ENCODE peak calls at places on chromosomes 4 and X, in six cellular contexts. L is progenitor cell of endocrine pancreas, B is AG10803, Z is brain microvascular endothelial cell, C is HFF-Myc, J is upper lobe of right lung. F is an unnamed sample.

GRCh38 chr4:8920289-8920965 is 48.8 kb upstream of the HMX1 start:
- DNase-seq in B (no peak), C (no peak), J (peak), Z (no peak), L (peak), F (no peak)

GRCh38 chr4:124111922-124112321 is 600.6 kb downstream of the ANKRD50 start:
- DNase-seq in B (peak), L (peak), C (peak), J (no peak), Z (peak), F (no peak)

GRCh38 chrX:70166601-70167590 is 10.4 kb upstream of the DGAT2L6 start:
- DNase-seq in Z (peak), C (peak), J (no peak), L (no peak), B (peak), F (no peak)

GRCh38 chrX:152428089-152428488 is 23.0 kb downstream of the GABRA3 start:
- DNase-seq in C (no peak), B (no peak), L (no peak), Z (peak), J (no peak), F (no peak)

GRCh38 chrX:66200050-66200664 is 36.1 kb downstream of the HEPH start:
- DNase-seq in J (no peak), B (no peak), L (no peak), C (no peak), Z (no peak), F (no peak)

GRCh38 chrX:11423362-11423818 is 130.2 kb downstream of the AMELX start:
- DNase-seq in Z (peak), J (no peak), C (peak), L (no peak), B (peak), F (no peak)

GRCh38 chr4:24857996-24858395 is 54.8 kb downstream of the CCDC149 start:
- DNase-seq in J (no peak), B (peak), Z (peak), L (no peak), C (peak), F (no peak)

GRCh38 chrX:149711545-149712236 is at the start of gene MAGEA11:
- DNase-seq in L (no peak), Z (no peak), C (no peak), B (no peak), J (no peak), F (no peak)

GRCh38 chrX:1388651-1389050 is 3.3 kb downstream of the SLC25A6 start:
- DNase-seq in C (no peak), J (peak), L (no peak), Z (no peak), B (no peak), F (no peak)

GRCh38 chrX:68939868-68940267 is 111.0 kb downstream of the EFNB1 start:
- DNase-seq in B (no peak), J (no peak), Z (no peak), C (no peak), L (no peak), F (no peak)

GRCh38 chr4:158530391-158530790 is 8.7 kb downstream of the RXFP1 start:
- DNase-seq in J (no peak), B (no peak), C (no peak), L (no peak), Z (no peak), F (no peak)

GRCh38 chr4:147590249-147590920 is 26.8 kb upstream of the TMEM184C start:
- DNase-seq in Z (peak), C (peak), B (peak), J (no peak), L (peak), F (no peak)

GRCh38 chr4:41661447-41662076 is 87.0 kb downstream of the PHOX2B start:
- DNase-seq in L (peak), Z (peak), B (peak), J (peak), C (peak), F (no peak)

GRCh38 chr4:183797041-183797444 is 108.1 kb upstream of the STOX2 start:
- DNase-seq in L (peak), J (peak), Z (no peak), B (no peak), C (no peak), F (no peak)

GRCh38 chrX:2707334-2707760 is 16.3 kb downstream of the CD99 start:
- DNase-seq in L (no peak), J (no peak), Z (peak), C (peak), B (peak), F (peak)

GRCh38 chr4:26885912-26886274 is 25.3 kb downstream of the STIM2 start:
- DNase-seq in L (no peak), J (no peak), B (no peak), C (no peak), Z (no peak), F (peak)

GRCh38 chr4:1192091-1192492 is 19.7 kb upstream of the SPON2 start:
- DNase-seq in B (peak), J (peak), Z (peak), C (peak), L (no peak), F (no peak)

GRCh38 chrX:72272868-72273267 is 4.2 kb downstream of the RPS4X start:
- DNase-seq in L (no peak), B (no peak), C (no peak), Z (peak), J (no peak), F (no peak)

GRCh38 chrX:9912341-9912740 is 54.8 kb upstream of the CLDN34 start:
- DNase-seq in C (no peak), Z (no peak), L (no peak), B (no peak), J (no peak), F (no peak)

GRCh38 chrX:28752330-28752729 is 165.1 kb downstream of the IL1RAPL1 start:
- DNase-seq in Z (no peak), L (no peak), C (no peak), B (no peak), J (no peak), F (no peak)

GRCh38 chr4:107519057-107519456 is 201.0 kb downstream of the PAPSS1 start:
- DNase-seq in C (peak), Z (peak), L (peak), B (peak), J (no peak), F (no peak)

GRCh38 chr4:169810325-169811323 is 52.9 kb upstream of the HPF1 start:
- DNase-seq in Z (peak), B (peak), L (peak), J (no peak), C (peak), F (no peak)

GRCh38 chr4:60133414-60133813 is 1066.7 kb upstream of the ADGRL3 start:
- DNase-seq in B (no peak), L (no peak), J (no peak), C (no peak), Z (peak), F (no peak)

GRCh38 chr4:99054428-99054994 is 34.1 kb downstream of the ADH5 start:
- DNase-seq in L (no peak), B (no peak), Z (no peak), C (no peak), J (no peak), F (no peak)

GRCh38 chr4:72312032-72312650 is 256.9 kb downstream of the ADAMTS3 start:
- DNase-seq in C (peak), B (peak), Z (peak), J (no peak), L (no peak), F (no peak)

GRCh38 chrX:4735299-4735698 is 1021.9 kb upstream of the PRKX start:
- DNase-seq in C (no peak), L (no peak), Z (no peak), B (no peak), J (no peak), F (no peak)

GRCh38 chr4:7646384-7647061 is 211.8 kb upstream of the PSAPL1 start:
- DNase-seq in L (no peak), C (no peak), B (peak), J (no peak), Z (no peak), F (no peak)

GRCh38 chr4:1948232-1948631 is 60.5 kb downstream of the NELFA start:
- DNase-seq in L (no peak), Z (no peak), C (no peak), J (no peak), B (no peak), F (no peak)

GRCh38 chr4:7422098-7422897 is 12.4 kb downstream of the PSAPL1 start:
- DNase-seq in L (no peak), B (no peak), J (peak), Z (no peak), C (no peak), F (no peak)

GRCh38 chrX:127596882-127597281 is 455.3 kb downstream of the ACTRT1 start:
- DNase-seq in J (no peak), B (no peak), C (no peak), Z (no peak), L (no peak), F (no peak)

GRCh38 chr4:38382492-38382891 is 281.5 kb upstream of the KLF3 start:
- DNase-seq in J (no peak), B (no peak), L (no peak), C (no peak), Z (no peak), F (no peak)

GRCh38 chr4:147689062-147689461 is 5.1 kb upstream of the PRMT9 start:
- DNase-seq in L (no peak), Z (no peak), C (no peak), B (no peak), J (no peak), F (no peak)

DNA sequence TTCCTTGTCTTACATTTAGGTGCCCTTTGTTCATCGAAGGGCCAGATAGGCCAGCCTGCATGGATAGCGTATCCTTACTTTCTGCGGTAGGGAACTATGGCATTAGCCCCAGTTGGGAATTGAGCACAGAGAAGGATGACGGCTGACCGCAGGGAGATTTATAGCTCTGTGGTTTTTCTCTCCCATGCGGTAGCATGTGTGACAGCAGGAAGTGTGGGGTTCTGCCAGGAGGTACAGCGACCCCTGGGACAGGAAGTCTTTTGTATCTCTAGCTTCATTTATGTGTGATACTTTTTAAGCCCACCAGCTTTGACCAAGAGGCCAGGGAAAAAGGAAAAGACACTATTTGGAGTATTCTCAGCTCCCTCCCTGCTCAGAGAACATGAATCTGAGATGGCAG is 33.1 kb downstream of the GAB3 start:
- DNase-seq in B (peak), L (no peak), Z (peak), J (no peak), C (no peak), F (no peak)
- TF ChIP-seq CTCF in B (peak), L (no peak), Z (peak), J (no peak), C (peak), F (no peak)

DNA sequence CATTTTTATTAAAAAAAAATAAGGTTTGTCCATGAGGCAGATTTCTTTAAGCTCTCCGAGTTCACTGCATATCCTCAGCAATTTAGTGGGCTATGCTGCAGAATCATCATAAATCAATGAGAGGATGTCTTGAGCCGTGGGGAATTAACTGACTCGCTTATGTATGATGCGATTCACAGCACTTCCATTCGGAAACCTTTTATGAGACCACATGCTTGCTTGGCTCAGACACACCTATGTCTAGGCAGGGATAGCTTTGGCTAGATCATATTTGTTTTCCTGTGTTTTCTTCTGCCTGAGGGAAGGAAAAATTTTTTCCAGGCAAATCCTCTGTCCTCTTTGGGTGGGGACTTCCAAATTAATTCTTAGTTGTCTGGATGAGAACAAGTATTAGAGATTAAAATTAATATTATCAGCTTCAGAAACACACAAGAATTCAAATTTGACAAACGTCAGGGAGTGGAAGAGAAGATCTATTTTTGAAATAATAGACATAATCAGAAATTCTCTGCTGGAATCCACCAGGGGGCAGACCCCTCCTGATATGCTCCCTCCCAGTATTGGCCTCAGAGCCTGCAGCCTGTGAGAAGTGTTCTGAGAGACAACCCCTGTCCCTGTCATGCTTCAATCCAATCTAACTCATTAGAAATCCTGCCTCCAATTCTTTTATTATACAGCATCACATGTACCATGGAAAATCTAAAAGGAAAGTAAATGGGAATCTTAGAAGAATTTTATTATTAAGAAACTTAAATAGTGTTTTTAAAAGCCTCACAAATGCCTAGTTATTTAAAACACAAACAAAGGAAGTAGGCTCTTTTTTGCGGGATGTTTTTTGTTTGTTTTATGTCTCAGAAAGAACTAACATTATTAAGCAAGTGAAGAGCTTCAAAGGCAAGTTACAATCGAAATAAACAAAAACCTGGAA is 345.1 kb upstream of the TACR3 start:
- DNase-seq in L (peak), Z (peak), J (peak), C (no peak), B (no peak), F (no peak)
- TF ChIP-seq CTCF in L (peak), Z (peak), J (peak), C (no peak), B (no peak), F (peak)

GRCh38 chrX:15815779-15816452 is 25.6 kb downstream of the ZRSR2 start:
- DNase-seq in Z (no peak), J (no peak), C (no peak), B (peak), L (no peak), F (no peak)
- TF ChIP-seq CTCF in Z (peak), J (peak), C (peak), B (peak), L (peak), F (peak)

GRCh38 chrX:38985375-38985774 is 184.1 kb downstream of the MID1IP1 start:
- DNase-seq in L (no peak), C (no peak), B (peak), J (no peak), Z (no peak), F (no peak)
- TF ChIP-seq CTCF in L (no peak), C (peak), B (peak), J (peak), Z (no peak), F (no peak)

DNA sequence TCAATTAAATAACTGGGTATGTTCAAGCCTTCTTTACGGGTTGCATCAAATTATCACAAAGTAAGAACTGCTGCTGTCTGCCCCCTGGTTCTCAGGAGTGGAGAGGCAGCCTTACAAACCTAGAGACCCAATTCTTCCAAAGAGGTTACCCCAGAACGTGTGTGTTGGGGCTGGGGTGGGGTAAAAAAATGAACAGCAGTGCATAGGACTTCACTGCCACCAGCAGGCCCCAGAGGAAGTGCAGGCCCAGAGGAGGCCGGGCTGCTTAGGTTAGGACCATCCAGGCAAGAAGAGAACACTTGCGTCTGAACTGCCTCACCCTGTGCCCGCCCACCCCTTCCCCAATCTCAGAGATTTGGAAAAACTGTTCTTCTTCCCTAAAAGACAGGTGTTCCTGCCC is 1.5 kb upstream of the NWD2 start:
- DNase-seq in L (no peak), J (no peak), C (no peak), B (no peak), Z (no peak), F (no peak)
- TF ChIP-seq CTCF in L (no peak), J (no peak), C (no peak), B (no peak), Z (no peak), F (peak)

F was measured in GM06990.